ENCODE peak calls at places on chromosomes 12 and 14, in ten cellular contexts. One of them, this sample, is unnamed.

GRCh38 chr14:87457727-87458126 is 535.3 kb downstream of the GALC start:
- DNase-seq in aorta: no peak
- DNase-seq in WERI-Rb-1: no peak
- DNase-seq in foreskin keratinocyte: no peak
- DNase-seq in Peyer's patch: no peak
- DNase-seq in OCI-LY7: no peak
- DNase-seq in body of pancreas: no peak
- DNase-seq in esophagus squamous epithelium: no peak
- DNase-seq in esophagus muscularis mucosa: no peak
- DNase-seq in right atrium auricular region: no peak
- DNase-seq in this sample: no peak

GRCh38 chr12:120760349-120761245 is 35.0 kb downstream of the ACADS start:
- DNase-seq in aorta: no peak
- DNase-seq in WERI-Rb-1: no peak
- DNase-seq in foreskin keratinocyte: no peak
- DNase-seq in Peyer's patch: no peak
- DNase-seq in OCI-LY7: peak
- DNase-seq in body of pancreas: no peak
- DNase-seq in esophagus squamous epithelium: no peak
- DNase-seq in esophagus muscularis mucosa: peak
- DNase-seq in right atrium auricular region: no peak
- DNase-seq in this sample: no peak

GRCh38 chr12:62426095-62426488 is 40.5 kb upstream of the MON2 start:
- DNase-seq in aorta: no peak
- DNase-seq in WERI-Rb-1: no peak
- DNase-seq in foreskin keratinocyte: no peak
- DNase-seq in Peyer's patch: no peak
- DNase-seq in OCI-LY7: no peak
- DNase-seq in body of pancreas: no peak
- DNase-seq in esophagus squamous epithelium: no peak
- DNase-seq in esophagus muscularis mucosa: no peak
- DNase-seq in right atrium auricular region: no peak
- DNase-seq in this sample: no peak

GRCh38 chr12:81866081-81866480 is 106.9 kb upstream of the PPFIA2 start:
- DNase-seq in aorta: no peak
- DNase-seq in WERI-Rb-1: no peak
- DNase-seq in foreskin keratinocyte: peak
- DNase-seq in Peyer's patch: no peak
- DNase-seq in OCI-LY7: no peak
- DNase-seq in body of pancreas: no peak
- DNase-seq in esophagus squamous epithelium: no peak
- DNase-seq in esophagus muscularis mucosa: no peak
- DNase-seq in right atrium auricular region: no peak
- DNase-seq in this sample: no peak

GRCh38 chr14:95140060-95140858 is 17.1 kb downstream of the DICER1 start:
- DNase-seq in aorta: no peak
- DNase-seq in WERI-Rb-1: no peak
- DNase-seq in foreskin keratinocyte: peak
- DNase-seq in Peyer's patch: no peak
- DNase-seq in OCI-LY7: peak
- DNase-seq in body of pancreas: no peak
- DNase-seq in esophagus squamous epithelium: no peak
- DNase-seq in esophagus muscularis mucosa: no peak
- DNase-seq in right atrium auricular region: no peak
- DNase-seq in this sample: no peak

GRCh38 chr14:56422703-56423213 is 156.8 kb upstream of the TMEM260 start:
- DNase-seq in aorta: peak
- DNase-seq in WERI-Rb-1: peak
- DNase-seq in foreskin keratinocyte: peak
- DNase-seq in Peyer's patch: no peak
- DNase-seq in OCI-LY7: peak
- DNase-seq in body of pancreas: peak
- DNase-seq in esophagus squamous epithelium: no peak
- DNase-seq in esophagus muscularis mucosa: no peak
- DNase-seq in right atrium auricular region: no peak
- DNase-seq in this sample: peak

GRCh38 chr14:54471641-54472040 is 17.1 kb downstream of the GMFB start:
- DNase-seq in aorta: no peak
- DNase-seq in WERI-Rb-1: no peak
- DNase-seq in foreskin keratinocyte: no peak
- DNase-seq in Peyer's patch: no peak
- DNase-seq in OCI-LY7: no peak
- DNase-seq in body of pancreas: no peak
- DNase-seq in esophagus squamous epithelium: no peak
- DNase-seq in esophagus muscularis mucosa: no peak
- DNase-seq in right atrium auricular region: no peak
- DNase-seq in this sample: no peak

GRCh38 chr14:25090716-25091454 is 40.9 kb upstream of the STXBP6 start:
- DNase-seq in aorta: no peak
- DNase-seq in WERI-Rb-1: no peak
- DNase-seq in foreskin keratinocyte: peak
- DNase-seq in Peyer's patch: no peak
- DNase-seq in OCI-LY7: no peak
- DNase-seq in body of pancreas: peak
- DNase-seq in esophagus squamous epithelium: no peak
- DNase-seq in esophagus muscularis mucosa: no peak
- DNase-seq in right atrium auricular region: no peak
- DNase-seq in this sample: peak

GRCh38 chr12:50699149-50699548 is 64.8 kb upstream of the ATF1 start:
- DNase-seq in aorta: no peak
- DNase-seq in WERI-Rb-1: no peak
- DNase-seq in foreskin keratinocyte: no peak
- DNase-seq in Peyer's patch: no peak
- DNase-seq in OCI-LY7: no peak
- DNase-seq in body of pancreas: no peak
- DNase-seq in esophagus squamous epithelium: no peak
- DNase-seq in esophagus muscularis mucosa: no peak
- DNase-seq in right atrium auricular region: no peak
- DNase-seq in this sample: no peak

GRCh38 chr14:61749264-61749663 is 13.0 kb upstream of the SNAPC1 start:
- DNase-seq in aorta: no peak
- DNase-seq in WERI-Rb-1: no peak
- DNase-seq in foreskin keratinocyte: no peak
- DNase-seq in Peyer's patch: no peak
- DNase-seq in OCI-LY7: no peak
- DNase-seq in body of pancreas: no peak
- DNase-seq in esophagus squamous epithelium: no peak
- DNase-seq in esophagus muscularis mucosa: no peak
- DNase-seq in right atrium auricular region: no peak
- DNase-seq in this sample: no peak

GRCh38 chr14:26427059-26427458 is 170.8 kb downstream of the NOVA1 start:
- DNase-seq in aorta: no peak
- DNase-seq in WERI-Rb-1: no peak
- DNase-seq in foreskin keratinocyte: no peak
- DNase-seq in Peyer's patch: no peak
- DNase-seq in OCI-LY7: no peak
- DNase-seq in body of pancreas: no peak
- DNase-seq in esophagus squamous epithelium: no peak
- DNase-seq in esophagus muscularis mucosa: no peak
- DNase-seq in right atrium auricular region: no peak
- DNase-seq in this sample: no peak
- H3K27ac ChIP-seq in aorta: no peak
- H3K27ac ChIP-seq in WERI-Rb-1: no peak
- H3K27ac ChIP-seq in foreskin keratinocyte: no peak
- H3K27ac ChIP-seq in Peyer's patch: no peak
- H3K27ac ChIP-seq in OCI-LY7: no peak
- H3K27ac ChIP-seq in body of pancreas: no peak
- H3K27ac ChIP-seq in esophagus squamous epithelium: no peak
- H3K27ac ChIP-seq in esophagus muscularis mucosa: no peak
- H3K27ac ChIP-seq in right atrium auricular region: no peak
- H3K27ac ChIP-seq in this sample: no peak

DNA sequence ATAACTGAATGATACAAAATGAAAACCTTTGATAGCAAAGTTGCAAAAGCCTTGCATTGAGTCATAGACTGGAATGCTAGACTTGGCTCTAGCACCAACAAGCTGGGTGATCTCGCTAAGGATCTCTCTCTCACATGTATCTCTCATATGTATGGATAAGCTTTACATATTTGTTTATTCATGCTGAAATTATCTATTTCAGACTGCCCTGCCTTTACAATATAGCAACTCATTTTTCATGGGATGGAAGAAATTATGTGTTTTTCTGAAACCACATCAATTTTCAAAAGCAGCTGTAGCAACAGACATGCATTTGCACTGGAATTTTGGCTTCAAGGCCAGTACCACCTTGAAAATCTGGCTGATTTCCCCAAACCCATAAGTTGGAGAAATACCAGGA is 11.4 kb downstream of the RERG start:
- DNase-seq in aorta: no peak
- DNase-seq in WERI-Rb-1: no peak
- DNase-seq in foreskin keratinocyte: no peak
- DNase-seq in Peyer's patch: no peak
- DNase-seq in OCI-LY7: no peak
- DNase-seq in body of pancreas: no peak
- DNase-seq in esophagus squamous epithelium: no peak
- DNase-seq in esophagus muscularis mucosa: no peak
- DNase-seq in right atrium auricular region: no peak
- DNase-seq in this sample: peak
- H3K27ac ChIP-seq in aorta: peak
- H3K27ac ChIP-seq in WERI-Rb-1: no peak
- H3K27ac ChIP-seq in foreskin keratinocyte: no peak
- H3K27ac ChIP-seq in Peyer's patch: peak
- H3K27ac ChIP-seq in OCI-LY7: no peak
- H3K27ac ChIP-seq in body of pancreas: no peak
- H3K27ac ChIP-seq in esophagus squamous epithelium: peak
- H3K27ac ChIP-seq in esophagus muscularis mucosa: peak
- H3K27ac ChIP-seq in right atrium auricular region: peak
- H3K27ac ChIP-seq in this sample: no peak

GRCh38 chr12:67070307-67070600 is 198.9 kb upstream of the CAND1 start:
- DNase-seq in aorta: no peak
- DNase-seq in WERI-Rb-1: peak
- DNase-seq in foreskin keratinocyte: no peak
- DNase-seq in Peyer's patch: no peak
- DNase-seq in OCI-LY7: no peak
- DNase-seq in body of pancreas: no peak
- DNase-seq in esophagus squamous epithelium: no peak
- DNase-seq in esophagus muscularis mucosa: no peak
- DNase-seq in right atrium auricular region: no peak
- DNase-seq in this sample: no peak
- H3K27ac ChIP-seq in aorta: no peak
- H3K27ac ChIP-seq in WERI-Rb-1: peak
- H3K27ac ChIP-seq in foreskin keratinocyte: no peak
- H3K27ac ChIP-seq in Peyer's patch: no peak
- H3K27ac ChIP-seq in OCI-LY7: no peak
- H3K27ac ChIP-seq in body of pancreas: no peak
- H3K27ac ChIP-seq in esophagus squamous epithelium: peak
- H3K27ac ChIP-seq in esophagus muscularis mucosa: no peak
- H3K27ac ChIP-seq in right atrium auricular region: peak
- H3K27ac ChIP-seq in this sample: peak

GRCh38 chr14:91185721-91186120 is 58.8 kb downstream of the GPR68 start:
- DNase-seq in aorta: no peak
- DNase-seq in WERI-Rb-1: no peak
- DNase-seq in foreskin keratinocyte: no peak
- DNase-seq in Peyer's patch: no peak
- DNase-seq in OCI-LY7: no peak
- DNase-seq in body of pancreas: no peak
- DNase-seq in esophagus squamous epithelium: no peak
- DNase-seq in esophagus muscularis mucosa: no peak
- DNase-seq in right atrium auricular region: no peak
- DNase-seq in this sample: no peak
- H3K27ac ChIP-seq in aorta: no peak
- H3K27ac ChIP-seq in WERI-Rb-1: no peak
- H3K27ac ChIP-seq in foreskin keratinocyte: no peak
- H3K27ac ChIP-seq in Peyer's patch: no peak
- H3K27ac ChIP-seq in OCI-LY7: no peak
- H3K27ac ChIP-seq in body of pancreas: no peak
- H3K27ac ChIP-seq in esophagus squamous epithelium: no peak
- H3K27ac ChIP-seq in esophagus muscularis mucosa: no peak
- H3K27ac ChIP-seq in right atrium auricular region: no peak
- H3K27ac ChIP-seq in this sample: no peak

This sample was measured in RWPE1.